ENCODE peak calls at places on chromosomes 12 and 14, in seven cellular contexts. J, I, C, E, P, R and T are unnamed samples.

GRCh38 chr14:100669468-100669867 is 57.2 kb upstream of the DLK1 start:
- DNase-seq in P (no peak), J (no peak), I (no peak), E (no peak), C (no peak), R (no peak), T (no peak)

GRCh38 chr12:116878567-116879508 is 2.4 kb downstream of the HRK start:
- DNase-seq in R (no peak), C (no peak), E (peak; percentile 26), P (no peak), I (no peak), J (no peak), T (no peak)

GRCh38 chr14:34030864-34031263 is 80.0 kb upstream of the EGLN3 start:
- DNase-seq in J (peak; percentile 94), R (peak; percentile 79), E (peak; percentile 90), C (peak; percentile 89), P (peak; percentile 28), I (no peak), T (no peak)

GRCh38 chr12:14770495-14771313 is 32.6 kb downstream of the WBP11 start:
- DNase-seq in C (peak; percentile 90), J (peak; percentile 94), E (peak; percentile 96), R (peak; percentile 78), P (peak; percentile 98), I (peak; percentile 95), T (no peak)

GRCh38 chr14:33589334-33589733 is 361.5 kb downstream of the EGLN3 start:
- DNase-seq in I (no peak), J (no peak), C (peak; percentile 91), E (peak; percentile 94), R (peak; percentile 46), P (no peak), T (no peak)

GRCh38 chr12:65324551-65324950 is 46.1 kb downstream of the MSRB3 start:
- DNase-seq in J (no peak), R (peak; percentile 34), C (peak; percentile 28), P (no peak), I (no peak), E (no peak), T (no peak)

GRCh38 chr12:122203968-122204828 is 689 bp downstream of the B3GNT4 start:
- DNase-seq in I (no peak), C (no peak), P (no peak), R (no peak), J (no peak), E (no peak), T (no peak)

GRCh38 chr12:76152161-76152807 is 67.8 kb upstream of the NAP1L1 start:
- DNase-seq in I (no peak), J (no peak), R (no peak), E (no peak), C (no peak), P (no peak), T (no peak)

GRCh38 chr12:40233741-40234367 is 9.1 kb downstream of the LRRK2 start:
- DNase-seq in I (no peak), R (no peak), J (no peak), C (no peak), P (no peak), E (no peak), T (no peak)

GRCh38 chr12:115251727-115252126 is 567.8 kb upstream of the TBX3 start:
- DNase-seq in J (no peak), R (no peak), I (no peak), P (no peak), C (no peak), E (no peak), T (no peak)

GRCh38 chr12:113397497-113398197 is 6.0 kb downstream of the SDS start:
- DNase-seq in R (no peak), P (no peak), E (no peak), J (no peak), C (no peak), I (no peak), T (no peak)

GRCh38 chr14:28382460-28383220 is 383.9 kb upstream of the FOXG1 start:
- DNase-seq in I (peak; percentile 65), P (no peak), R (no peak), C (no peak), E (peak; percentile 65), J (no peak), T (no peak)

GRCh38 chr14:22221508-22221907 is 367.5 kb downstream of the DAD1 start:
- DNase-seq in C (peak; percentile 11), P (no peak), I (peak; percentile 56), E (peak; percentile 22), J (no peak), R (no peak), T (no peak)

GRCh38 chr14:52874389-52874788 is 76.5 kb downstream of the FERMT2 start:
- DNase-seq in P (no peak), I (no peak), E (peak; percentile 16), C (no peak), J (no peak), R (no peak), T (no peak)

GRCh38 chr12:112961074-112961473 is 17.2 kb upstream of the OAS2 start:
- DNase-seq in P (no peak), R (no peak), C (no peak), E (no peak), I (no peak), J (no peak), T (no peak)

DNA sequence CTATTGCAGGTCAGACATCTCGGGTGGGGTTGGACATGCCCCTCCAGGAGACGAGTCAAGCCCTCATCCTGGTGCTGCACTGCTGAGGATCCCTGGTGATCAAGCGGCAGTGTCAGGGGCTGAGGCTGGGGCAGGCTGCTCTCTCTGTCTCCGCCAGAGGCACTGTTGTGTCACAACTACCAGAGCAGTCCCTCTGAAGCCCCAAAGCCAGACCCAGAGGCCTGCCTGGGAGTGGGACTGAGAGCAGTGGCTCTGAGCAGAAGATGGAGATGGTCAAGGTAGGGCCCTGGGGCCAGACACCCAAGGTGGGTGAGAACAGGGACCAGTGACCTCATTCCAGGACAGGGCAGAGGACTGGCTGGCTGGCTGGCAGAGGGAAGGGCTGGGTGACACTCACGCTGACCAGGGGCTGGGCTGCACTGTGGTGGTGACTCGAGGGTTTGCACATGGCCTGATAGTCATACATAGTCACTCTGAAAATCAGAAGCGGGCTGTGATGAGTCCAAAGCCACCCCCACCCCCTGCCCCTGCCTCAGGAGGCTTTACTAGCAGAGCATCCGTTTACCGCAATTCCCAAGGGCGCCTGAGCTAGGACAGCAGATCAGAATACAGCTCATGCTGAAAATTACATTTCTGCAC is 19.6 kb upstream of the LRTM2 start:
- DNase-seq in P (no peak), E (no peak), I (peak; percentile 53), C (no peak), J (no peak), R (no peak), T (no peak)
- TF ChIP-seq CTCF in P (no peak), E (peak; percentile 13), I (peak; percentile 60), C (peak; percentile 30), J (peak; percentile 52), R (peak; percentile 49), T (no peak)

GRCh38 chr12:130263025-130263424 is 74.7 kb upstream of the PIWIL1 start:
- DNase-seq in E (no peak), R (no peak), P (no peak), C (no peak), I (no peak), J (no peak), T (no peak)

GRCh38 chr12:130263996-130264395 is 73.7 kb upstream of the PIWIL1 start:
- DNase-seq in J (no peak), R (no peak), I (no peak), E (no peak), P (no peak), C (no peak), T (no peak)

GRCh38 chr12:130266751-130267150 is 70.9 kb upstream of the PIWIL1 start:
- DNase-seq in P (no peak), R (no peak), E (no peak), C (no peak), I (no peak), J (no peak), T (no peak)
- TF ChIP-seq CTCF in P (no peak), R (no peak), E (no peak), C (no peak), I (no peak), J (no peak), T (no peak)

GRCh38 chr14:55025948-55026347 is 951 bp downstream of the WDHD1 start:
- DNase-seq in I (no peak), E (no peak), C (no peak), P (no peak), J (no peak), R (no peak), T (no peak)

GRCh38 chr14:55026441-55026792 is 482 bp downstream of the WDHD1 start:
- DNase-seq in E (no peak), R (no peak), P (no peak), J (no peak), I (no peak), C (no peak), T (no peak)

GRCh38 chr14:55028476-55028875 is 1.4 kb downstream of the SOCS4 start:
- DNase-seq in R (no peak), C (no peak), I (no peak), J (no peak), E (no peak), P (no peak), T (no peak)

GRCh38 chr14:55028066-55028465 is 1.0 kb downstream of the SOCS4 start:
- DNase-seq in I (peak; percentile 9), R (no peak), P (no peak), E (no peak), C (no peak), J (no peak), T (no peak)

GRCh38 chr14:55026793-55027560 is at the start of the genes SOCS4 and WDHD1:
- DNase-seq in E (peak; percentile 88), J (peak; percentile 77), C (peak; percentile 90), P (peak; percentile 93), I (peak; percentile 96), R (peak; percentile 67), T (peak; percentile 56)
- TF ChIP-seq CTCF in E (no peak), J (no peak), C (no peak), P (peak; percentile 6), I (peak; percentile 38), R (no peak), T (peak; percentile 18)

GRCh38 chr12:98572010-98572409 is 21.5 kb upstream of the SLC25A3 start:
- DNase-seq in R (no peak), I (peak; percentile 27), C (no peak), P (no peak), J (no peak), E (no peak), T (no peak)
- TF ChIP-seq CTCF in R (peak; percentile 8), I (peak; percentile 47), C (peak; percentile 23), P (no peak), J (peak; percentile 35), E (peak; percentile 42), T (no peak)

GRCh38 chr14:46663382-46663781 is 11.8 kb upstream of the RPL10L start:
- DNase-seq in R (no peak), E (no peak), C (no peak), J (no peak), I (no peak), P (no peak), T (no peak)

DNA sequence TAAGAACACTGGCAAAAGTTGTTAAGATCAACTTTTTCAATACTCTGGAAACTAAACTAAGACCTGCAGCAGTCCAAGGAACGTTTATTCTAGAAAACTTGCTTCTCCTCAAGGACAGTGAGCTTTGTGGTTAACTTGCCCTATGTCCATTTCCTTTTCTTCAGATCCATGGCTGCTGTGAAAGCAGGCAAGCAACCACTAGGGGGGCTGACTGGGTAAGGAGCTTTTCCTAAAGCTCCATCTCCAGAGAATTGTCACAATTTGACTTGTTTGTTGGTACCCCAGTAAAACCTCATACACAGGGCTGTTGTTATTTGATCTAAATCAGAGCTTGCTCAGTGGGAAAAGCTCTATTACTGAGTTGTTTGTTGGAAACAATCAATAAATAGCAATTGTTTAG is 10.1 kb upstream of the RPL10L start:
- DNase-seq in R (no peak), J (no peak), I (peak; percentile 7), C (no peak), P (no peak), E (no peak), T (no peak)
- TF ChIP-seq CTCF in R (no peak), J (no peak), I (peak; percentile 35), C (no peak), P (no peak), E (no peak), T (no peak)